ENCODE peak calls at places on chromosomes 4 and X, in four cellular contexts. K is naive thymus-derived CD8-positive, alpha-beta T cell; J is NAMALWA; F is SK-MEL-5. N is an unnamed sample.

GRCh38 chrX:132219343-132219768 is at the start of gene RAP2C:
- DNase-seq in K (peak), J (peak), F (peak), N (peak)

GRCh38 chr4:133058701-133059100 is 90.4 kb upstream of the PCDH10 start:
- DNase-seq in K (no peak), J (no peak), F (no peak), N (no peak)

GRCh38 chr4:181647396-181648107 is 595.6 kb upstream of the TENM3 start:
- DNase-seq in K (no peak), J (no peak), F (no peak), N (no peak)

GRCh38 chrX:38112566-38112965 is 106.2 kb downstream of the SYTL5 start:
- DNase-seq in K (no peak), J (no peak), F (no peak), N (no peak)

GRCh38 chrX:65688403-65688881 is 21.0 kb downstream of the MSN start:
- DNase-seq in K (no peak), J (peak), F (no peak), N (no peak)

GRCh38 chr4:146638801-146639351 is at the start of gene POU4F2:
- DNase-seq in K (no peak), J (no peak), F (no peak), N (no peak)

GRCh38 chr4:158769175-158769831 is 477 bp downstream of the FNIP2 start:
- DNase-seq in K (peak), J (peak), F (no peak), N (peak)

GRCh38 chr4:146110847-146111485 is 64.6 kb upstream of the LSM6 start:
- DNase-seq in K (no peak), J (no peak), F (no peak), N (no peak)

GRCh38 chr4:149754526-149754925 is 61.1 kb downstream of the IQCM start:
- DNase-seq in K (no peak), J (no peak), F (no peak), N (no peak)

GRCh38 chr4:140049024-140049923 is 104.7 kb downstream of the MAML3 start:
- DNase-seq in K (peak), J (peak), F (no peak), N (peak)

GRCh38 chr4:26746742-26747351 is 113.8 kb upstream of the STIM2 start:
- DNase-seq in K (no peak), J (no peak), F (no peak), N (no peak)

GRCh38 chr4:52618795-52619590 is 40.1 kb downstream of the USP46 start:
- DNase-seq in K (no peak), J (no peak), F (no peak), N (no peak)

GRCh38 chr4:140256941-140257340 is 103.0 kb upstream of the MAML3 start:
- DNase-seq in K (no peak), J (no peak), F (no peak), N (no peak)

GRCh38 chr4:11252149-11252548 is 176.5 kb downstream of the HS3ST1 start:
- DNase-seq in K (no peak), J (peak), F (no peak), N (no peak)

GRCh38 chr4:173525118-173526033 is 4.7 kb downstream of the HAND2 start:
- DNase-seq in K (no peak), J (no peak), F (no peak), N (no peak)

GRCh38 chrX:46758956-46759644 is at the start of gene SLC9A7:
- DNase-seq in K (peak), J (peak), F (peak), N (peak)

GRCh38 chr4:27474691-27475090 is 614.0 kb downstream of the STIM2 start:
- DNase-seq in K (no peak), J (no peak), F (no peak), N (no peak)

GRCh38 chr4:120555058-120555457 is 367.5 kb downstream of the PRDM5 start:
- DNase-seq in K (no peak), J (no peak), F (no peak), N (no peak)

GRCh38 chr4:162920649-162921048 is 246.0 kb downstream of the NAF1 start:
- DNase-seq in K (no peak), J (no peak), F (no peak), N (no peak)

GRCh38 chr4:79178770-79179169 is 147.1 kb downstream of the NAA11 start:
- DNase-seq in K (no peak), J (no peak), F (no peak), N (no peak)

GRCh38 chr4:54800831-54801530 is 143.2 kb downstream of the KIT start:
- DNase-seq in K (no peak), J (no peak), F (no peak), N (no peak)

GRCh38 chrX:55011294-55011693 is 11.1 kb downstream of the APEX2 start:
- DNase-seq in K (no peak), J (peak), F (peak), N (no peak)

GRCh38 chr4:26779674-26780073 is 81.0 kb upstream of the STIM2 start:
- DNase-seq in K (no peak), J (no peak), F (no peak), N (no peak)

GRCh38 chr4:70765368-70765767 is 43.6 kb downstream of the RUFY3 start:
- DNase-seq in K (no peak), J (no peak), F (no peak), N (no peak)

GRCh38 chrX:152139589-152139988 is 1.2 kb upstream of the MAGEA10 start:
- DNase-seq in K (no peak), J (no peak), F (no peak), N (no peak)

GRCh38 chr4:140982613-140983340 is 150.5 kb downstream of the RNF150 start:
- DNase-seq in K (no peak), J (no peak), F (no peak), N (no peak)

GRCh38 chr4:40924096-40924792 is 174.5 kb downstream of the NSUN7 start:
- DNase-seq in K (peak), J (peak), F (peak), N (peak)

GRCh38 chrX:150704030-150704613 is 10.9 kb downstream of the MTMR1 start:
- DNase-seq in K (no peak), J (no peak), F (no peak), N (no peak)

GRCh38 chr4:7075962-7076693 is 8.3 kb upstream of the GRPEL1 start:
- DNase-seq in K (no peak), J (no peak), F (no peak), N (no peak)

GRCh38 chr4:152106781-152107321 is 346.0 kb upstream of the GATB start:
- DNase-seq in K (no peak), J (no peak), F (no peak), N (no peak)

GRCh38 chrX:155864655-155865054 is 16.5 kb upstream of the VAMP7 start:
- DNase-seq in K (no peak), J (peak), F (peak), N (no peak)

GRCh38 chr4:155617312-155617711 is 49.3 kb upstream of the GUCY1A1 start:
- DNase-seq in K (no peak), J (no peak), F (no peak), N (no peak)

GRCh38 chr4:94613248-94613647 is 144.5 kb upstream of the BMPR1B start:
- DNase-seq in K (no peak), J (no peak), F (no peak), N (no peak)

GRCh38 chr4:187176261-187176910 is 452.7 kb upstream of the FAT1 start:
- DNase-seq in K (no peak), J (no peak), F (no peak), N (no peak)

GRCh38 chr4:41957634-41958033 is 22.4 kb downstream of the TMEM33 start:
- DNase-seq in K (no peak), J (peak), F (peak), N (no peak)

GRCh38 chr4:107283587-107284559 is 247.8 kb upstream of the DKK2 start:
- DNase-seq in K (no peak), J (no peak), F (no peak), N (no peak)